ENCODE peak calls at places on chromosomes 1 and 21, in ten cellular contexts. H is IMR-90, Q is lower lobe of right lung, A is fibroblast of pulmonary artery, R is lower leg skin, M is fibroblast of the aortic adventitia, L is cardiac muscle cell, E is A549, N is transverse colon, K is thoracic aorta. U is an unnamed sample.

GRCh38 chr1:36203554-36204346 is 20.5 kb upstream of the THRAP3 start:
- DNase-seq in H (peak; percentile 52), Q (peak; percentile 84), A (peak; percentile 77), R (peak; percentile 88), M (no peak), L (peak; percentile 83), E (no peak), N (peak; percentile 21), K (peak; percentile 34), U (peak; percentile 40)

GRCh38 chr1:74811421-74812179 is 78.6 kb downstream of the TYW3 start:
- DNase-seq in H (no peak), Q (no peak), A (peak; percentile 1), R (no peak), M (peak; percentile 1), L (no peak), E (no peak), N (peak; percentile 27), K (no peak), U (no peak)

GRCh38 chr1:27071049-27071416 is 58.4 kb upstream of the TENT5B start:
- DNase-seq in H (peak; percentile 38), Q (no peak), A (peak; percentile 18), R (no peak), M (no peak), L (peak; percentile 36), E (no peak), N (no peak), K (no peak), U (peak; percentile 45)

GRCh38 chr1:93306920-93307319 is 38.8 kb upstream of the DR1 start:
- DNase-seq in H (no peak), Q (no peak), A (no peak), R (no peak), M (no peak), L (no peak), E (no peak), N (no peak), K (no peak), U (no peak)

GRCh38 chr21:27380303-27380702 is 413.4 kb upstream of the ADAMTS5 start:
- DNase-seq in H (no peak), Q (no peak), A (no peak), R (no peak), M (peak; percentile 75), L (no peak), E (no peak), N (no peak), K (no peak), U (peak; percentile 54)

GRCh38 chr1:27992271-27992670 is 32.5 kb downstream of the XKR8 start:
- DNase-seq in H (no peak), Q (peak; percentile 51), A (peak; percentile 21), R (no peak), M (no peak), L (no peak), E (no peak), N (no peak), K (no peak), U (no peak)

GRCh38 chr1:102776074-102776473 is 332.2 kb downstream of the COL11A1 start:
- DNase-seq in H (no peak), Q (no peak), A (no peak), R (no peak), M (no peak), L (no peak), E (no peak), N (no peak), K (no peak), U (no peak)

GRCh38 chr1:11058595-11059165 is 1.1 kb downstream of the SRM start:
- DNase-seq in H (no peak), Q (peak; percentile 43), A (no peak), R (no peak), M (no peak), L (no peak), E (no peak), N (peak; percentile 31), K (no peak), U (no peak)

GRCh38 chr1:230905733-230906132 is 37.4 kb upstream of the C1orf198 start:
- DNase-seq in H (peak; percentile 83), Q (no peak), A (peak; percentile 73), R (no peak), M (peak; percentile 86), L (peak; percentile 55), E (no peak), N (no peak), K (no peak), U (peak; percentile 57)

GRCh38 chr1:116908266-116908665 is 1.4 kb upstream of the PTGFRN start:
- DNase-seq in H (no peak), Q (no peak), A (no peak), R (no peak), M (no peak), L (no peak), E (no peak), N (no peak), K (no peak), U (no peak)

DNA sequence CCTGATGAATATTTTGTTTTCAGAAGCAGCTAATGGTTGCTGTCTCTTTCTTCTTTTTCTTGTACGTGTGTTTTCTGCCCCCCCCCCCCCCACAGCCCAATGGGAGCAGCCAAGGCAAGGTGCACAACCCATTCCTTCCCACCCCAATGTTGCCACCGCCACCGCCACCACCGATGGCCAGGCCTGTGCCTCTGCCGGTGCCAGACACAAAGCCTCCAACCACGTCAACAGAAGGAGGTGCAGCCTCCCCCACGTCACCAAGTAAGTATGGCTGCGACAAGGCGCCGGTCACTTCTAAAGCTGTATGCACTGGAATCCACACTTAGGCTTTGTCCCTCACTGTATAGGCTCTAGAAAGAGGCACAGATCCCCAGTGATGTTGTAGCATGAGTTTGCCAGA is 318.5 kb downstream of the TM2D1 start:
- DNase-seq in H (no peak), Q (no peak), A (no peak), R (no peak), M (no peak), L (no peak), E (no peak), N (no peak), K (no peak), U (no peak)
- H3K4me3 ChIP-seq in H (no peak overlapping the region), Q (no peak overlapping the region), A (no peak overlapping the region), R (no peak overlapping the region), M (no peak overlapping the region), L (no peak overlapping the region), E (no peak overlapping the region), N (no peak overlapping the region), K (no peak overlapping the region), U (no peak overlapping the region)

DNA sequence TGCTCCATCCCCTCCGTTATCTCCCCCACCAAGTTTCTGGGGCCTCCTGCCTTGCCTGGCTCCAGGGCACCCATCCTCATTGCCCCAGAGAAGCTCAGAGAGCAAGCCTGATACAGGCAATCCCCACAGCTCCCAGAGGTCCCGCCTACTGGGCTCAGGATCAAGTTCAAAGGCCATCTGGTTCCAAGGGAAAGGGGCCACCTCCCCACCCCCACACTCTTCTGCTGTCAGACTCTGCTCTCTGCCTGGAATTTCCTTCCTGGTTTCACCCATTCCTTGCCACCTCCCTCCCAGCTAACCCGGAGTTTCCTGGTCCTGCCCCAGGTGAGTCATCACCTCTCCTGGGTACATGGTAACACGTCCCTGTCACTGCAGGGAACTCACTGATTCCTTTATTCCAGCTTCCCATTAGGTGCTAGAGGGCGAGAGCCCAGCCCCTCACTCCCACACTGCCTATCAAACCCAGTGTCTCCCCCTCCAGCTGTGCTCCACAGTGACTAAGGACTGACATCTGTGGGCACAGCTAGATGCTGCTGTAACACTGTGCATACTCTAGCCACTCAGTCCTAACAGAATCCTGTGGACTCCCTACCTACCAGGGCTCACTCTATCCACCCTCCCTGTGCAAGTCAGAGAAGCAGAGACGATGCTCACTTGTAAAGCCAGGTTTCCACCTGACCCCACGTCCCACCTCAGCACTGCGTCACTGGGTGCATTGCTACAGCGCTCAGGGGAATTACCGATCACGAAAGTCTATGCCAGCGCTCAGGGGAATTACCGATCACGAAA is 21.8 kb downstream of the RSPH1 start:
- DNase-seq in H (no peak), Q (no peak), A (peak; percentile 18), R (peak; percentile 82), M (no peak), L (peak; percentile 14), E (peak; percentile 68), N (peak; percentile 94), K (no peak), U (peak; percentile 11)
- TF ChIP-seq CTCF in H (no peak), Q (no peak), A (no peak), R (no peak), M (no peak), L (no peak), E (no peak), N (no peak), K (no peak), U (no peak)

DNA sequence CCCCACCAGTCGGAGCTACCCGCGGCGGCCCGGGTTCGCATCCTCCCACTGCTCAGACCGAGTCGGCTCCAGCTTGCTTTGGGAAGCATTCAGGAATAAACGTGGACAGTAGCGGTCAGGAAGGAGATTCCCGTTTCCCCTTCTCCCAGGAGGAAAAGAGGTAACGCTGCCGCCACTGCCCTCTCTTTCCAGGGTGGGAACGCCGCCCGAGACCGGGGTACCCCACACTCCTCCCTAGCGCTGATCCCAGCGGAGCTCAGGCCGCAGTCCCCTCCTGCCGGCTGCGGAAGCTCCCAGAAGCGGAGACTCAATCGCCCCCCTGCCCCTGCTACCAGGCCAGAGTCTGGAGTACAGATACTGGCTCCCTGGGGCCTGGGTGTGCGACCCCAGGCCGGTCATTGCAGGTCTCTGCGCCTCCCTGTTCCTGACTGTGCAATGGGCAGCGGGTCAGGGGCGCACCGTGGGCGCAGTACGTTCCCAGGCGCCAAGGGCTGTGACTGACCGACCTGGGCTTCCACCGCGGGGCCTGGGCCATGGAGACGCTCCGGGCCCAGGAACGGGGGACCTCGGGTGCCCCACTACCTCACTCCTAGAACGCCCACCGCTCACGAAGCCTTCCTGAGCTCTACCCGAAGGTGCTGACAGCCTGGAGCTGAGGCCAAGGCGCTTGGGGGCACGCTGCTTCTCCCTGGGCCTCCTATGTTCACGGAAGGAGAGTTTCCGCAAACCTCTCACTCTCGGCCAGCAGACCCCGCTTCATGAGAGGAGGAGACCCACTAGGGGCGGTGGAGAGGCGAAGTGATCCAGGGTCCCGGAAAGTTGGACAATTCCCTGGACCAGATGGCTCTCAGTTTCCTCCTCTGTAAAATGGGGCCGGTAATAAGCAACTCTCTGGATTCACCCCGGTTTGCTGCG is 7.8 kb downstream of the DMRTA2 start:
- DNase-seq in H (no peak), Q (no peak), A (no peak), R (no peak), M (no peak), L (no peak), E (no peak), N (no peak), K (no peak), U (no peak)
- H3K4me3 ChIP-seq in H (no peak overlapping the region), Q (no peak overlapping the region), A (no peak overlapping the region), R (no peak overlapping the region), M (no peak overlapping the region), L (no peak overlapping the region), E (no peak overlapping the region), N (no peak overlapping the region), K (no peak overlapping the region), U (no peak overlapping the region)

GRCh38 chr21:39669485-39669884 is 56.7 kb downstream of the B3GALT5 start:
- DNase-seq in H (no peak), Q (no peak), A (no peak), R (peak; percentile 62), M (no peak), L (no peak), E (no peak), N (no peak), K (no peak), U (no peak)
- TF ChIP-seq CTCF in H (no peak), Q (no peak), A (no peak), R (no peak), M (no peak), L (no peak), E (no peak), N (no peak), K (no peak), U (no peak)

GRCh38 chr1:197914510-197914909 is 2.7 kb upstream of the LHX9 start:
- DNase-seq in H (no peak), Q (no peak), A (no peak), R (no peak), M (no peak), L (no peak), E (no peak), N (no peak), K (no peak), U (no peak)
- H3K4me3 ChIP-seq in H (no peak overlapping the region), Q (no peak overlapping the region), A (no peak overlapping the region), R (no peak overlapping the region), M (no peak overlapping the region), L (no peak overlapping the region), E (no peak overlapping the region), N (no peak overlapping the region), K (no peak overlapping the region), U (no peak overlapping the region)

U was measured in fibroblast of mammary gland.